ENCODE peak calls at places on chromosomes 1 and 21, in seven cellular contexts. S is K562, F is transverse colon, W is GM12892, E is GM12891, Y is prostate gland, O is SK-N-SH. R is an unnamed sample.

GRCh38 chr1:27789511-27790154 is 16.6 kb downstream of the STX12 start:
- DNase-seq in S (peak), F (no peak), W (no peak), E (no peak), Y (peak), O (no peak), R (no peak)

GRCh38 chr21:34640858-34641257 is 25.9 kb upstream of the RCAN1 start:
- DNase-seq in S (peak), F (no peak), W (no peak), E (no peak), Y (no peak), O (no peak), R (no peak)

GRCh38 chr1:115606305-115606704 is 35.5 kb upstream of the VANGL1 start:
- DNase-seq in S (no peak), F (no peak), W (no peak), E (no peak), Y (no peak), O (no peak), R (no peak)

GRCh38 chr1:40825430-40825778 is 36.8 kb downstream of the CITED4 start:
- DNase-seq in S (no peak), F (no peak), W (peak), E (peak), Y (no peak), O (no peak), R (no peak)

GRCh38 chr1:206663832-206664652 is 20.7 kb upstream of the MAPKAPK2 start:
- DNase-seq in S (peak), F (peak), W (peak), E (no peak), Y (peak), O (peak), R (peak)

GRCh38 chr1:33130297-33130696 is 49.3 kb downstream of the AZIN2 start:
- DNase-seq in S (peak), F (no peak), W (no peak), E (no peak), Y (no peak), O (no peak), R (no peak)

GRCh38 chr1:84598846-84599741 is 24.9 kb upstream of the CTBS start:
- DNase-seq in S (no peak), F (no peak), W (no peak), E (no peak), Y (no peak), O (no peak), R (no peak)

GRCh38 chr1:233180626-233181364 is 114.7 kb downstream of the PCNX2 start:
- DNase-seq in S (no peak), F (no peak), W (no peak), E (no peak), Y (no peak), O (no peak), R (no peak)

GRCh38 chr1:2635271-2636010 is 2.6 kb upstream of the MMEL1 start:
- DNase-seq in S (no peak), F (no peak), W (no peak), E (no peak), Y (no peak), O (no peak), R (peak)

GRCh38 chr21:43611598-43612369 is 47.5 kb downstream of the HSF2BP start:
- DNase-seq in S (peak), F (peak), W (no peak), E (no peak), Y (peak), O (peak), R (peak)

GRCh38 chr1:158527190-158527815 is 26.9 kb downstream of the OR6Y1 start:
- DNase-seq in S (peak), F (no peak), W (no peak), E (no peak), Y (no peak), O (peak), R (no peak)

GRCh38 chr1:208682664-208683013 is 438.5 kb upstream of the PLXNA2 start:
- DNase-seq in S (no peak), F (peak), W (no peak), E (no peak), Y (no peak), O (peak), R (no peak)

GRCh38 chr1:246142320-246142893 is 364.7 kb downstream of the SMYD3 start:
- DNase-seq in S (peak), F (no peak), W (no peak), E (no peak), Y (no peak), O (no peak), R (no peak)

GRCh38 chr21:43359081-43359822 is 67.7 kb downstream of the SIK1 start:
- DNase-seq in S (no peak), F (no peak), W (no peak), E (no peak), Y (no peak), O (no peak), R (no peak)

GRCh38 chr21:46356494-46357334 is 32.8 kb downstream of the PCNT start:
- DNase-seq in S (no peak), F (no peak), W (no peak), E (no peak), Y (no peak), O (no peak), R (no peak)

GRCh38 chr1:245458234-245458633 is 303.4 kb downstream of the KIF26B start:
- DNase-seq in S (no peak), F (no peak), W (no peak), E (no peak), Y (no peak), O (no peak), R (no peak)

GRCh38 chr1:169550294-169550693 is 36.0 kb downstream of the F5 start:
- DNase-seq in S (peak), F (no peak), W (peak), E (no peak), Y (no peak), O (peak), R (no peak)

GRCh38 chr1:45446530-45446929 is 44.4 kb downstream of the TESK2 start:
- DNase-seq in S (no peak), F (no peak), W (no peak), E (no peak), Y (no peak), O (no peak), R (no peak)

GRCh38 chr1:162165528-162165927 is 96.0 kb downstream of the NOS1AP start:
- DNase-seq in S (no peak), F (no peak), W (no peak), E (no peak), Y (peak), O (no peak), R (no peak)

GRCh38 chr1:164611754-164612642 is 53.0 kb downstream of the PBX1 start:
- DNase-seq in S (no peak), F (peak), W (no peak), E (no peak), Y (peak), O (peak), R (no peak)

GRCh38 chr1:22418852-22419480 is 32.7 kb upstream of the ZBTB40 start:
- DNase-seq in S (no peak), F (no peak), W (no peak), E (no peak), Y (no peak), O (no peak), R (no peak)

GRCh38 chr1:40784141-40784770 is 669 bp downstream of the KCNQ4 start:
- DNase-seq in S (peak), F (no peak), W (no peak), E (peak), Y (no peak), O (peak), R (no peak)

GRCh38 chr1:45883633-45884032 is 80.2 kb downstream of the MAST2 start:
- DNase-seq in S (no peak), F (no peak), W (no peak), E (no peak), Y (no peak), O (no peak), R (no peak)

GRCh38 chr1:6292134-6292533 is 31.2 kb upstream of the GPR153 start:
- DNase-seq in S (no peak), F (no peak), W (no peak), E (no peak), Y (no peak), O (no peak), R (no peak)

GRCh38 chr1:234656981-234657651 is 47.1 kb upstream of the IRF2BP2 start:
- DNase-seq in S (peak), F (peak), W (no peak), E (no peak), Y (peak), O (peak), R (no peak)

GRCh38 chr1:148166558-148167492 is 14.7 kb upstream of the NBPF11 start:
- DNase-seq in S (peak), F (no peak), W (no peak), E (no peak), Y (no peak), O (no peak), R (no peak)

GRCh38 chr1:2356401-2356800 is 35.0 kb downstream of the MORN1 start:
- DNase-seq in S (no peak), F (no peak), W (no peak), E (no peak), Y (no peak), O (no peak), R (peak)

GRCh38 chr1:117001254-117001927 is at the start of gene CD101:
- DNase-seq in S (no peak), F (no peak), W (peak), E (peak), Y (no peak), O (no peak), R (no peak)

GRCh38 chr1:186708578-186709203 is 28.5 kb upstream of the PTGS2 start:
- DNase-seq in S (no peak), F (no peak), W (no peak), E (no peak), Y (no peak), O (no peak), R (no peak)

GRCh38 chr1:182315157-182315556 is 76.4 kb downstream of the GLUL start:
- DNase-seq in S (peak), F (peak), W (no peak), E (no peak), Y (peak), O (no peak), R (no peak)

GRCh38 chr1:20847619-20848080 is 60.5 kb upstream of the HP1BP3 start:
- DNase-seq in S (no peak), F (no peak), W (no peak), E (no peak), Y (no peak), O (no peak), R (no peak)

GRCh38 chr1:228293816-228294500 is 86.1 kb downstream of the OBSCN start:
- DNase-seq in S (no peak), F (no peak), W (no peak), E (no peak), Y (no peak), O (no peak), R (no peak)

GRCh38 chr1:115423776-115424175 is 85.7 kb upstream of the NGF start:
- DNase-seq in S (no peak), F (no peak), W (no peak), E (no peak), Y (no peak), O (no peak), R (no peak)

GRCh38 chr1:63322248-63322943 is at the start of gene FOXD3:
- DNase-seq in S (peak), F (peak), W (no peak), E (no peak), Y (peak), O (peak), R (peak)

GRCh38 chr1:207459008-207459407 is 4.9 kb downstream of the CR2 start:
- DNase-seq in S (no peak), F (no peak), W (no peak), E (no peak), Y (no peak), O (no peak), R (no peak)

GRCh38 chr1:234770924-234771540 is 161.1 kb upstream of the IRF2BP2 start:
- DNase-seq in S (no peak), F (no peak), W (no peak), E (no peak), Y (no peak), O (no peak), R (no peak)

GRCh38 chr21:29260461-29260860 is 38.3 kb upstream of the BACH1 start:
- DNase-seq in S (no peak), F (no peak), W (no peak), E (no peak), Y (no peak), O (no peak), R (no peak)

GRCh38 chr1:27656157-27656893 is 15.7 kb downstream of the IFI6 start:
- DNase-seq in S (no peak), F (peak), W (no peak), E (no peak), Y (no peak), O (no peak), R (peak)

DNA sequence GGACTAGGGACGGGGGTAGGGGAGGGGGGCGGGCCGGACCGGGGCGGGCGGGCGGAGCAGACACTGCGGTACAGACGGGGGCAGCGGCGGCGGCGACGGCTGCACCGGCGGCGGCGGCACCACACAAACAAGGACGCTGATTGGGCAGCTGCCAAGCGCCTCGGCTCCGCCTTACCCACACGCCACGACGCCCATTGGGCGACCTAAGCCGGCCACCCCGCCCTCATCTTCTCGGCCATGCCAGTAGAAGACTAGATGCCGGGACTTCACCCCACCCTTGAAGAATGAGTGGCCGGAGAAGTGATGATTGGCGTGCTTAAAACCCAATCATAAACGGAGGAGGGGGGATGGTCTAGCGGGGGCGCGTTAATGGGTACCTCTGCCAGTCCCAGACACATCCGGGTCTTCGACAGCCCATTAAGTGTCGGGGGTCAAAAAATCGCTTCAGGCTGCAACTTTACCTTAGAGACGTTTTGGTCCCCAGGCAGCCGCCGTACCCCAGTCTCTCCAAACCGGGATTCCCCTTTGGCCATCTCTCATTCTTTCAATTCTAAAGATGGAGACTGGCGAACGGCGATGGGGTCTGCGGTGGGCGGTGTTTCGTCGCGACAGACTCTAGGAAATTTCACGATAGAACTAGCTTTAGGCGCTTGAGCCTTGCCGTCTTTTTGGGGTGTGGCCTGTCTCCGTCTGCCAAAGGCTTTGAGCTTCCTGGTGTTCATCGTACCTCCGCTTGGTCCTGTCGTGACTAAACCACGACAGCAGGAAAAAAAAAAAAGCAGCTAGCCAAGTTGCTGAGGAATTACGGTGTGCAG is at the start of gene GATAD2B:
- DNase-seq in S (peak), F (peak), W (peak), E (peak), Y (peak), O (peak), R (peak)
- TF ChIP-seq POLR2AphosphoS5 in S (no peak), F (peak), W (peak), E (peak), Y (peak), O (peak), R (peak)

GRCh38 chr1:4728319-4729107 is 74.1 kb downstream of the AJAP1 start:
- DNase-seq in S (no peak), F (no peak), W (no peak), E (no peak), Y (no peak), O (no peak), R (no peak)

GRCh38 chr1:4733446-4734175 is 79.2 kb downstream of the AJAP1 start:
- DNase-seq in S (no peak), F (no peak), W (no peak), E (no peak), Y (no peak), O (no peak), R (no peak)

GRCh38 chr1:4726620-4727341 is 72.4 kb downstream of the AJAP1 start:
- DNase-seq in S (no peak), F (no peak), W (no peak), E (no peak), Y (no peak), O (peak), R (no peak)

GRCh38 chr1:4729108-4729506 is 74.7 kb downstream of the AJAP1 start:
- DNase-seq in S (no peak), F (no peak), W (no peak), E (no peak), Y (no peak), O (no peak), R (no peak)

DNA sequence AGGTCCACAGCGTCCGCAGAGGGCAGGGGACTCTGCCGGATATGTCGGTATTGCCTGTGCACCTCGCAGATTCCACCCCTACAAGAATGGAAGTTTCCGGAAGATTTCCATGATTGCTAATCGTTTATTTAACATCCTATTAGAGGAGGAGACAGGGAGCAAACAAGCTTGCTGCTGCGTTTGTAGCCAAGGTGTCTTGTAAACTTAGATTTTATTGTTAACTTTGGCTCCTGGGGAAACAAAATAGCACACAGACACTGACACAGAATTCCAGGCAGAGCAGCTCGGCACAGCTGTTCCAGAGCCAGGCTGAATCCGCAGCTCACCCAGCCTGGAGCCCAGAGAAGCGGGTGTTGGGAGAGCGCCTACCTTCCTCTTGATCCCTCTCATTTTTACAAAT is 75.7 kb downstream of the AJAP1 start:
- DNase-seq in S (no peak), F (no peak), W (no peak), E (no peak), Y (peak), O (no peak), R (no peak)
- TF ChIP-seq POLR2AphosphoS5 in S (no peak), F (no peak), W (no peak), E (no peak), Y (peak), O (no peak), R (no peak)

GRCh38 chr1:9238550-9238949 is 4.0 kb downstream of the H6PD start:
- DNase-seq in S (no peak), F (no peak), W (no peak), E (no peak), Y (no peak), O (no peak), R (no peak)
- TF ChIP-seq POLR2AphosphoS5 in S (no peak), F (no peak), W (no peak), E (no peak), Y (peak), O (no peak), R (peak)

GRCh38 chr1:99599678-99600175 is 46.2 kb upstream of the PALMD start:
- DNase-seq in S (peak), F (no peak), W (no peak), E (no peak), Y (no peak), O (no peak), R (no peak)

GRCh38 chr1:99598738-99599411 is 47.0 kb upstream of the PALMD start:
- DNase-seq in S (peak), F (no peak), W (no peak), E (no peak), Y (no peak), O (no peak), R (no peak)

GRCh38 chr1:99602404-99602969 is 43.4 kb upstream of the PALMD start:
- DNase-seq in S (no peak), F (no peak), W (no peak), E (no peak), Y (no peak), O (no peak), R (no peak)

GRCh38 chr1:99601709-99602403 is 44.1 kb upstream of the PALMD start:
- DNase-seq in S (no peak), F (no peak), W (no peak), E (no peak), Y (no peak), O (no peak), R (no peak)

DNA sequence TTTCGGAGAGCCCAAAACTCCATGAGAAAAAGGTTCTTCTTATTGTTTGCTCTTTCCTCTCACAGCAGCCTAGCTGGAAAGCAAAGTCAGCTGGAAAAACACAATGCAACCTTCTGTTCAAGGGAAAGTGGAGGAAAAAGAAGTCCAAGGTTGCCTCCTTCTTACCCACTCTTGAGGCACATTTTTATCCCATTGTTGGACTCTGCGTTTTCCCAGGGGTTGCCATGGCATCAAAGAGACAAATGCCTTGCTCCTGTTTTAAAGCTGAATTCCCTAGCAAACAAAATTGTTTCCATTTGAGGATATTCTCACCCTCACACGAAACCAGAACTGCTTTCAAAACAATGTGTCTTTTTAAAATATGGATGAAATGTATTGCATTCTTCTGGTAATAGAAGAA is 45.1 kb upstream of the PALMD start:
- DNase-seq in S (peak), F (no peak), W (no peak), E (no peak), Y (no peak), O (no peak), R (no peak)
- TF ChIP-seq POLR2AphosphoS5 in S (no peak), F (no peak), W (no peak), E (no peak), Y (no peak), O (no peak), R (no peak)